ENCODE peak calls at places on chromosome 3, in seven cellular contexts. N is Caco-2, D is PC-3, U is aorta, X is transverse colon, A is A549, L is cardiac fibroblast. T is an unnamed sample.

GRCh38 chr3:42025388-42026138 is 63.7 kb upstream of the ULK4 start:
- DNase-seq in U (peak; percentile 95), L (peak; percentile 99), X (peak; percentile 85), D (peak; percentile 58), A (peak; percentile 67), N (peak; percentile 76), T (peak; percentile 92)

GRCh38 chr3:62128028-62128427 is 245.3 kb downstream of the FEZF2 start:
- DNase-seq in U (no peak), X (no peak), N (no peak), L (no peak), A (no peak), D (no peak), T (no peak)

GRCh38 chr3:126487151-126487771 is 11.6 kb upstream of the ZXDC start:
- DNase-seq in U (no peak), A (no peak), L (peak; percentile 31), D (peak; percentile 48), X (no peak), N (no peak), T (no peak)

GRCh38 chr3:8800016-8800415 is 30.6 kb upstream of the OXTR start:
- DNase-seq in N (no peak), D (no peak), X (no peak), L (peak; percentile 11), A (no peak), U (no peak), T (no peak)

GRCh38 chr3:106168941-106169340 is 300.1 kb upstream of the CBLB start:
- DNase-seq in U (no peak), D (no peak), N (no peak), A (no peak), L (no peak), X (no peak), T (no peak)

GRCh38 chr3:131033480-131034080 is 6.9 kb downstream of the NEK11 start:
- DNase-seq in U (no peak), L (peak; percentile 72), N (no peak), D (peak; percentile 79), X (no peak), A (peak; percentile 40), T (peak; percentile 16)

GRCh38 chr3:13528217-13528801 is 20.6 kb upstream of the FBLN2 start:
- DNase-seq in N (no peak), A (peak; percentile 49), L (peak; percentile 20), D (peak; percentile 62), U (peak; percentile 33), X (no peak), T (no peak)

GRCh38 chr3:134373278-134373941 is 837 bp downstream of the AMOTL2 start:
- DNase-seq in D (peak; percentile 82), N (peak; percentile 77), L (peak; percentile 96), X (peak; percentile 78), A (peak; percentile 74), U (peak; percentile 89), T (peak; percentile 84)

GRCh38 chr3:61239871-61240270 is 11.4 kb downstream of the FHIT start:
- DNase-seq in N (no peak), A (no peak), D (no peak), U (no peak), L (no peak), X (no peak), T (peak; percentile 41)

GRCh38 chr3:155417119-155417517 is 123.6 kb upstream of the STRIT1 start:
- DNase-seq in U (no peak), D (no peak), N (no peak), A (no peak), L (no peak), X (no peak), T (no peak)

GRCh38 chr3:35651888-35652287 is 12.6 kb downstream of the ARPP21 start:
- DNase-seq in D (peak; percentile 66), U (no peak), X (no peak), N (no peak), A (peak; percentile 49), L (peak; percentile 66), T (no peak)

DNA sequence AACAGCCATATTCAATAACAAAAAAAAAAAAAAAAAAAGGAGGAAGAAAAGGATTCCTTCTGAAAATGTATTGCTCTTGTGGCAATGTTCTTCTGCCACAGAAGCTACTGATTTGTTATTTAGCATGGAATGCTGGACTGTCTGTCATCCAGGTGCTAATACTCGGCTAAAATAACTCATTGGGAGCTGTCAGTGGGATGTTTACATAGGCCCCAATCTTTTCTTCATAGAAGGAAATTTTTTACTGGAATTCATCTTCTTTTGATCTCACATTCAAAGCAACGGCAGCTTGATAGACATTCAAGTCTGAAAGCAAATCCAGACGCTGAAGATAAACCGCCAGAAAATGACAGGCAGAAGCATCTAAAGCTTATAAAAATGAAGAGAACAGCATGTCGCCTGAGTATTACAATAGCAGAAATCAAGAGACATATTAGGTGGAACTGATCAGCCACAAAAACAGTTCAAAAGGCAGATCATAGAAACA is 452.1 kb downstream of the FOXP1 start:
- DNase-seq in N (no peak), X (no peak), A (no peak), U (no peak), L (peak; percentile 9), D (no peak), T (no peak)
- H3K4me3 ChIP-seq in N (no peak overlapping the region), X (peak overlapping the region; percentile 64), A (no peak overlapping the region), U (peak overlapping the region; percentile 89), L (no peak overlapping the region), D (peak overlapping the region; percentile 71), T (no peak overlapping the region)

GRCh38 chr3:12484983-12485327 is 675 bp downstream of the TSEN2 start:
- DNase-seq in A (no peak), D (no peak), L (no peak), X (no peak), N (no peak), U (no peak), T (no peak)
- H3K4me3 ChIP-seq in A (peak overlapping the region; percentile 81), D (peak overlapping the region; percentile 81), L (peak overlapping the region; percentile 76), X (peak overlapping the region; percentile 75), N (peak overlapping the region; percentile 74), U (peak overlapping the region; percentile 55), T (peak overlapping the region; percentile 60)

DNA sequence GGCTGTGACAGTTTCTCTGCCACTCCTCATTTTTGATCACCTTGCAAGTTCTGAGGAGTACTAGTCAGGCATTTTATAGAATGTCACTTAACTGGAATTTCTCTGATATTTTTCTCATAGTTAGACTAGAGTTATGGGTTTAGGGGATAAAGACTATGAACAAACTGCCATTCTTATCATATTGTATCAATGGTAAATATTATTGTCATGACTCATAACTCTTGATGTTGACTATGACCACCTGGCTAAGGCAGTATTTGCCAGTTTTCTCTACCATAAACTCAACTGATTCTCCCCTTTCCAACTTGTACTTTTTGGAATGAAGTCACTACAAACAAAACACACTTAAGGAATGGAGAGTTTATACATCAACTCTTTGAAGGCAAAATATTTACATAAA is 22.7 kb upstream of the OR5K1 start:
- DNase-seq in N (no peak), U (no peak), L (no peak), X (no peak), A (no peak), D (peak; percentile 49), T (no peak)
- H3K4me3 ChIP-seq in N (no peak overlapping the region), U (no peak overlapping the region), L (no peak overlapping the region), X (no peak overlapping the region), A (no peak overlapping the region), D (no peak overlapping the region), T (no peak overlapping the region)

DNA sequence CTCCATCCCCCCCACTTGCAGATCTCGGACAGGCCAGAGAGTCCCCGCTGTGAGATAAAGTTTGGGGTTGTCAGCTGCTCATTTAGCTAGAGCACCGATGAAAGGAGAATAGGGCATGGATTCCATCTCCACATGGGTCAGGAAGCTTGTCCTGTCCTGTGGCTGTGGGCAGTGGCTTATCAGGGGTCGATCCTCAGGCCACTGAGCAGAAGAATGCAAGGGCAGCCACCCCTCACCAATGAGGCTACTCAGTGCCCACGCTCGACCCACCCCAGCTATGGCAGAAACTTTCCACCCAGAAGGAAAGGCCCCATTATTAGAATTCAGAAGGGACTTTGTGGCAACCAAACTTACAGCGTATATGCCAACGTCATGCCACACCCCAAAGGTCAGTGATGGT is 43.3 kb downstream of the CPN2 start:
- DNase-seq in D (no peak), X (no peak), A (no peak), N (no peak), L (no peak), U (no peak), T (no peak)
- H3K4me3 ChIP-seq in D (no peak overlapping the region), X (no peak overlapping the region), A (no peak overlapping the region), N (no peak overlapping the region), L (no peak overlapping the region), U (no peak overlapping the region), T (no peak overlapping the region)

DNA sequence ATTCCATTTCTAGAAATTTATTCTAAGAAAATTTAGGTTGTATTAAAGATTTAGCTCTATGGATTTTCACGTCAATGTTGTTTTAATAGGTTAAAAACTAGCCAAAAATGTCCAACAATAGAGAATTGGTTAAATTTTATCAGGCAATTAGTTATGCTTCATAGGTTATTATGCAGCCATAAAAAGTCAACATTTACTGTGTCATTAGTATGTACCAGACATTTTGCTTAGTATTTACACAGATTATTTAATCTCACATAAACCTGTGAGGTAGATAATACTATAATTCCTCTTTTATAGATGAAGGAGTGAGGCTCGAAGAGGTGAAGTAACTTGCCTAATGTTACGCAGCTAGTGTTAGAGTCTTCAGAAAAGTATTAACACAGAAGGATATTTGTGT is 70.6 kb upstream of the LRRFIP2 start:
- DNase-seq in U (no peak), N (no peak), L (no peak), D (no peak), A (no peak), X (no peak), T (no peak)
- H3K4me3 ChIP-seq in U (no peak overlapping the region), N (peak overlapping the region; percentile 69), L (peak overlapping the region; percentile 90), D (peak overlapping the region; percentile 87), A (peak overlapping the region; percentile 86), X (peak overlapping the region; percentile 93), T (no peak overlapping the region)

DNA sequence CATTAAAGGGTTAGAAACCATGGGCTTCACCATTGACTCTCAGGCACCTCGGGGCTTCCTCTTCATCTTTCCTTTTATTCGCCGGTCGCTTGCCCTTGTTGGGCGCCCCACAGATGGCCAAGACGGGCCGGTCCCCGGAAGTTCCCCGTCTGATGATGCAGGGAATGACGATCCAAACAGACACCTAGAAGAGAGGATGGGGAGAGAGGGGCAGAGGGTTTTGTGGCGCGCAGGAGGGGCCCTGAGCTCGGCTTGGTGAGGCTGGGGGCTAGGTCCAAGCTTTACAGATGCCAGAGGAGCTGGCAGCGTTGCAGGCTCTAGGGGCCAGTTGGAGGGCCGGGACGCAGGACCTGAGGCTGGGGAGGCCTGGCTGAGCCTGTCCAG is 532 bp upstream of the ESYT3 start:
- DNase-seq in X (no peak), N (no peak), D (no peak), U (no peak), A (no peak), L (no peak), T (no peak)
- H3K4me3 ChIP-seq in X (peak overlapping the region; percentile 61), N (peak overlapping the region; percentile 78), D (no peak overlapping the region), U (no peak overlapping the region), A (peak overlapping the region; percentile 56), L (no peak overlapping the region), T (no peak overlapping the region)

GRCh38 chr3:112635674-112636073 is 5.3 kb downstream of the CCDC80 start:
- DNase-seq in U (peak; percentile 59), L (peak; percentile 89), A (no peak), N (no peak), D (no peak), X (peak; percentile 31), T (no peak)
- H3K4me3 ChIP-seq in U (no peak overlapping the region), L (peak overlapping the region; percentile 64), A (peak overlapping the region; percentile 2), N (no peak overlapping the region), D (no peak overlapping the region), X (peak overlapping the region; percentile 5), T (no peak overlapping the region)